ENCODE peak calls at places on chromosomes 5 and 9, in five cellular contexts. One of them, this sample, is unnamed.

GRCh38 chr5:108748354-108749129 is 845 bp downstream of the FER start:
- DNase-seq in activated CD4-positive, alpha-beta T cell treated with anti-CD3 and anti-CD28 coated beads, Interleukin-2, amount 50 U/mL, for 48 hours: peak; percentile 97
- DNase-seq in fibroblast of pulmonary artery: peak; percentile 99
- DNase-seq in upper lobe of right lung: peak; percentile 99
- DNase-seq in SK-N-SH: peak; percentile 97
- DNase-seq in this sample: peak; percentile 98

GRCh38 chr9:76845254-76845653 is 60.7 kb downstream of the PRUNE2 start:
- DNase-seq in SK-N-SH: no peak
- DNase-seq in activated CD4-positive, alpha-beta T cell treated with anti-CD3 and anti-CD28 coated beads, Interleukin-2, amount 50 U/mL, for 48 hours: no peak
- DNase-seq in fibroblast of pulmonary artery: no peak
- DNase-seq in upper lobe of right lung: no peak
- DNase-seq in this sample: no peak

GRCh38 chr5:87079219-87079618 is 188.5 kb upstream of the RASA1 start:
- DNase-seq in upper lobe of right lung: no peak
- DNase-seq in activated CD4-positive, alpha-beta T cell treated with anti-CD3 and anti-CD28 coated beads, Interleukin-2, amount 50 U/mL, for 48 hours: no peak
- DNase-seq in SK-N-SH: no peak
- DNase-seq in fibroblast of pulmonary artery: no peak
- DNase-seq in this sample: no peak

GRCh38 chr5:1176473-1177391 is 24.7 kb upstream of the SLC6A19 start:
- DNase-seq in fibroblast of pulmonary artery: no peak
- DNase-seq in activated CD4-positive, alpha-beta T cell treated with anti-CD3 and anti-CD28 coated beads, Interleukin-2, amount 50 U/mL, for 48 hours: no peak
- DNase-seq in upper lobe of right lung: no peak
- DNase-seq in SK-N-SH: peak; percentile 72
- DNase-seq in this sample: no peak

GRCh38 chr5:150352531-150353394 is 4.7 kb upstream of the TCOF1 start:
- DNase-seq in fibroblast of pulmonary artery: no peak
- DNase-seq in SK-N-SH: no peak
- DNase-seq in activated CD4-positive, alpha-beta T cell treated with anti-CD3 and anti-CD28 coated beads, Interleukin-2, amount 50 U/mL, for 48 hours: no peak
- DNase-seq in upper lobe of right lung: no peak
- DNase-seq in this sample: no peak

GRCh38 chr5:150542933-150543445 is 35.1 kb downstream of the NDST1 start:
- DNase-seq in activated CD4-positive, alpha-beta T cell treated with anti-CD3 and anti-CD28 coated beads, Interleukin-2, amount 50 U/mL, for 48 hours: no peak
- DNase-seq in fibroblast of pulmonary artery: no peak
- DNase-seq in SK-N-SH: no peak
- DNase-seq in upper lobe of right lung: no peak
- DNase-seq in this sample: no peak

GRCh38 chr9:127144670-127145458 is 22.4 kb upstream of the ANGPTL2 start:
- DNase-seq in upper lobe of right lung: peak; percentile 42
- DNase-seq in activated CD4-positive, alpha-beta T cell treated with anti-CD3 and anti-CD28 coated beads, Interleukin-2, amount 50 U/mL, for 48 hours: no peak
- DNase-seq in fibroblast of pulmonary artery: peak; percentile 72
- DNase-seq in SK-N-SH: no peak
- DNase-seq in this sample: no peak

GRCh38 chr5:181211208-181211607 is 6.2 kb upstream of the TRIM7 start:
- DNase-seq in upper lobe of right lung: no peak
- DNase-seq in activated CD4-positive, alpha-beta T cell treated with anti-CD3 and anti-CD28 coated beads, Interleukin-2, amount 50 U/mL, for 48 hours: no peak
- DNase-seq in fibroblast of pulmonary artery: no peak
- DNase-seq in SK-N-SH: no peak
- DNase-seq in this sample: no peak

GRCh38 chr5:38548064-38548759 is 8.2 kb downstream of the LIFR start:
- DNase-seq in activated CD4-positive, alpha-beta T cell treated with anti-CD3 and anti-CD28 coated beads, Interleukin-2, amount 50 U/mL, for 48 hours: no peak
- DNase-seq in fibroblast of pulmonary artery: no peak
- DNase-seq in SK-N-SH: no peak
- DNase-seq in upper lobe of right lung: no peak
- DNase-seq in this sample: no peak

GRCh38 chr9:70410368-70410767 is 4.1 kb downstream of the KLF9 start:
- DNase-seq in SK-N-SH: no peak
- DNase-seq in fibroblast of pulmonary artery: peak; percentile 65
- DNase-seq in upper lobe of right lung: no peak
- DNase-seq in activated CD4-positive, alpha-beta T cell treated with anti-CD3 and anti-CD28 coated beads, Interleukin-2, amount 50 U/mL, for 48 hours: no peak
- DNase-seq in this sample: no peak

GRCh38 chr9:34993502-34994428 is 4.2 kb downstream of the DNAJB5 start:
- DNase-seq in SK-N-SH: peak; percentile 74
- DNase-seq in activated CD4-positive, alpha-beta T cell treated with anti-CD3 and anti-CD28 coated beads, Interleukin-2, amount 50 U/mL, for 48 hours: peak; percentile 36
- DNase-seq in fibroblast of pulmonary artery: peak; percentile 94
- DNase-seq in upper lobe of right lung: peak; percentile 53
- DNase-seq in this sample: no peak

GRCh38 chr9:93237535-93237934 is 53.6 kb downstream of the WNK2 start:
- DNase-seq in fibroblast of pulmonary artery: no peak
- DNase-seq in SK-N-SH: no peak
- DNase-seq in activated CD4-positive, alpha-beta T cell treated with anti-CD3 and anti-CD28 coated beads, Interleukin-2, amount 50 U/mL, for 48 hours: no peak
- DNase-seq in upper lobe of right lung: no peak
- DNase-seq in this sample: no peak

GRCh38 chr5:36052542-36052941 is 14.1 kb downstream of the UGT3A2 start:
- DNase-seq in upper lobe of right lung: no peak
- DNase-seq in SK-N-SH: no peak
- DNase-seq in activated CD4-positive, alpha-beta T cell treated with anti-CD3 and anti-CD28 coated beads, Interleukin-2, amount 50 U/mL, for 48 hours: no peak
- DNase-seq in fibroblast of pulmonary artery: no peak
- DNase-seq in this sample: no peak

GRCh38 chr9:134936021-134936761 is 18.5 kb upstream of the FCN1 start:
- DNase-seq in upper lobe of right lung: no peak
- DNase-seq in fibroblast of pulmonary artery: no peak
- DNase-seq in SK-N-SH: no peak
- DNase-seq in activated CD4-positive, alpha-beta T cell treated with anti-CD3 and anti-CD28 coated beads, Interleukin-2, amount 50 U/mL, for 48 hours: no peak
- DNase-seq in this sample: no peak

GRCh38 chr5:109532773-109533364 is 123.1 kb upstream of the PJA2 start:
- DNase-seq in SK-N-SH: no peak
- DNase-seq in activated CD4-positive, alpha-beta T cell treated with anti-CD3 and anti-CD28 coated beads, Interleukin-2, amount 50 U/mL, for 48 hours: no peak
- DNase-seq in fibroblast of pulmonary artery: no peak
- DNase-seq in upper lobe of right lung: no peak
- DNase-seq in this sample: no peak

GRCh38 chr5:81633916-81634315 is 117.0 kb downstream of the SSBP2 start:
- DNase-seq in SK-N-SH: no peak
- DNase-seq in activated CD4-positive, alpha-beta T cell treated with anti-CD3 and anti-CD28 coated beads, Interleukin-2, amount 50 U/mL, for 48 hours: no peak
- DNase-seq in upper lobe of right lung: no peak
- DNase-seq in fibroblast of pulmonary artery: no peak
- DNase-seq in this sample: no peak

GRCh38 chr9:36450110-36450732 is 50.2 kb upstream of the RNF38 start:
- DNase-seq in fibroblast of pulmonary artery: peak; percentile 68
- DNase-seq in SK-N-SH: peak; percentile 53
- DNase-seq in activated CD4-positive, alpha-beta T cell treated with anti-CD3 and anti-CD28 coated beads, Interleukin-2, amount 50 U/mL, for 48 hours: peak; percentile 25
- DNase-seq in upper lobe of right lung: no peak
- DNase-seq in this sample: no peak

GRCh38 chr5:80960531-80961375 is 590 bp downstream of the RASGRF2 start:
- DNase-seq in upper lobe of right lung: peak; percentile 69
- DNase-seq in SK-N-SH: peak; percentile 83
- DNase-seq in activated CD4-positive, alpha-beta T cell treated with anti-CD3 and anti-CD28 coated beads, Interleukin-2, amount 50 U/mL, for 48 hours: peak; percentile 56
- DNase-seq in fibroblast of pulmonary artery: peak; percentile 18
- DNase-seq in this sample: peak; percentile 19

This sample was measured in natural killer cell.